ENCODE peak calls at places on chromosomes 2 and 18, in ten cellular contexts. One of them, this sample, is unnamed.
A peak's percentile ranks its signal among the peaks of the same experiment; 100 is the strongest.

GRCh38 chr2:207254526-207255464 is 89.0 kb upstream of the KLF7 start:
- DNase-seq in EH: peak; percentile 87
- DNase-seq in NCI-H1092 treated with DMSO at 0.1 percent for 48 hours: no peak
- DNase-seq in cardiac fibroblast: peak; percentile 73
- DNase-seq in T-helper 2 cell: peak; percentile 67
- DNase-seq in LNCaP clone FGC: no peak
- DNase-seq in GM13977: no peak
- DNase-seq in CD4-positive, alpha-beta T cell: no peak
- DNase-seq in AG08395: no peak
- DNase-seq in left cardiac atrium: no peak
- DNase-seq in this sample: peak; percentile 41

GRCh38 chr18:10085876-10086275 is 172.1 kb downstream of the VAPA start:
- DNase-seq in CD4-positive, alpha-beta T cell: no peak
- DNase-seq in AG08395: no peak
- DNase-seq in cardiac fibroblast: no peak
- DNase-seq in T-helper 2 cell: no peak
- DNase-seq in GM13977: no peak
- DNase-seq in EH: no peak
- DNase-seq in LNCaP clone FGC: no peak
- DNase-seq in NCI-H1092 treated with DMSO at 0.1 percent for 48 hours: no peak
- DNase-seq in left cardiac atrium: no peak
- DNase-seq in this sample: no peak

GRCh38 chr2:218908721-218909619 is 28.3 kb downstream of the WNT10A start:
- DNase-seq in EH: peak; percentile 84
- DNase-seq in GM13977: peak; percentile 89
- DNase-seq in NCI-H1092 treated with DMSO at 0.1 percent for 48 hours: peak; percentile 91
- DNase-seq in T-helper 2 cell: peak; percentile 94
- DNase-seq in left cardiac atrium: peak; percentile 92
- DNase-seq in AG08395: peak; percentile 93
- DNase-seq in LNCaP clone FGC: no peak
- DNase-seq in CD4-positive, alpha-beta T cell: peak; percentile 87
- DNase-seq in cardiac fibroblast: peak; percentile 88
- DNase-seq in this sample: peak; percentile 82

GRCh38 chr2:203341741-203342310 is 13.6 kb downstream of the ABI2 start:
- DNase-seq in LNCaP clone FGC: no peak
- DNase-seq in GM13977: no peak
- DNase-seq in EH: peak; percentile 27
- DNase-seq in CD4-positive, alpha-beta T cell: no peak
- DNase-seq in NCI-H1092 treated with DMSO at 0.1 percent for 48 hours: no peak
- DNase-seq in cardiac fibroblast: peak; percentile 52
- DNase-seq in left cardiac atrium: no peak
- DNase-seq in AG08395: no peak
- DNase-seq in T-helper 2 cell: no peak
- DNase-seq in this sample: peak; percentile 47

GRCh38 chr2:215808194-215808593 is 205.2 kb downstream of the MREG start:
- DNase-seq in T-helper 2 cell: no peak
- DNase-seq in NCI-H1092 treated with DMSO at 0.1 percent for 48 hours: no peak
- DNase-seq in GM13977: no peak
- DNase-seq in cardiac fibroblast: no peak
- DNase-seq in CD4-positive, alpha-beta T cell: no peak
- DNase-seq in LNCaP clone FGC: no peak
- DNase-seq in AG08395: no peak
- DNase-seq in left cardiac atrium: no peak
- DNase-seq in EH: no peak
- DNase-seq in this sample: no peak

GRCh38 chr2:121866789-121867188 is 111.3 kb downstream of the TSN start:
- DNase-seq in NCI-H1092 treated with DMSO at 0.1 percent for 48 hours: no peak
- DNase-seq in left cardiac atrium: no peak
- DNase-seq in CD4-positive, alpha-beta T cell: no peak
- DNase-seq in cardiac fibroblast: peak; percentile 19
- DNase-seq in GM13977: no peak
- DNase-seq in EH: peak; percentile 46
- DNase-seq in AG08395: peak; percentile 63
- DNase-seq in LNCaP clone FGC: no peak
- DNase-seq in T-helper 2 cell: no peak
- DNase-seq in this sample: peak; percentile 1

GRCh38 chr18:24600076-24600654 is 139.7 kb downstream of the HRH4 start:
- DNase-seq in NCI-H1092 treated with DMSO at 0.1 percent for 48 hours: peak; percentile 70
- DNase-seq in AG08395: peak; percentile 67
- DNase-seq in LNCaP clone FGC: peak; percentile 21
- DNase-seq in GM13977: peak; percentile 34
- DNase-seq in cardiac fibroblast: peak; percentile 71
- DNase-seq in left cardiac atrium: no peak
- DNase-seq in T-helper 2 cell: peak; percentile 26
- DNase-seq in CD4-positive, alpha-beta T cell: no peak
- DNase-seq in EH: peak; percentile 60
- DNase-seq in this sample: peak; percentile 82

GRCh38 chr2:204691911-204692510 is 146.7 kb downstream of the PARD3B start:
- DNase-seq in CD4-positive, alpha-beta T cell: no peak
- DNase-seq in NCI-H1092 treated with DMSO at 0.1 percent for 48 hours: peak; percentile 64
- DNase-seq in AG08395: peak; percentile 76
- DNase-seq in T-helper 2 cell: peak; percentile 56
- DNase-seq in GM13977: peak; percentile 7
- DNase-seq in left cardiac atrium: peak; percentile 41
- DNase-seq in LNCaP clone FGC: peak; percentile 67
- DNase-seq in cardiac fibroblast: peak; percentile 97
- DNase-seq in EH: peak; percentile 86
- DNase-seq in this sample: peak; percentile 94

GRCh38 chr2:61448229-61448628 is 22.7 kb downstream of the USP34 start:
- DNase-seq in left cardiac atrium: no peak
- DNase-seq in EH: no peak
- DNase-seq in T-helper 2 cell: no peak
- DNase-seq in cardiac fibroblast: no peak
- DNase-seq in GM13977: no peak
- DNase-seq in AG08395: no peak
- DNase-seq in CD4-positive, alpha-beta T cell: no peak
- DNase-seq in NCI-H1092 treated with DMSO at 0.1 percent for 48 hours: no peak
- DNase-seq in LNCaP clone FGC: no peak
- DNase-seq in this sample: no peak

GRCh38 chr18:35005963-35006577 is 35.1 kb upstream of the MAPRE2 start:
- DNase-seq in NCI-H1092 treated with DMSO at 0.1 percent for 48 hours: peak; percentile 68
- DNase-seq in T-helper 2 cell: peak; percentile 57
- DNase-seq in cardiac fibroblast: peak; percentile 87
- DNase-seq in GM13977: peak; percentile 57
- DNase-seq in AG08395: peak; percentile 77
- DNase-seq in LNCaP clone FGC: no peak
- DNase-seq in CD4-positive, alpha-beta T cell: no peak
- DNase-seq in left cardiac atrium: no peak
- DNase-seq in EH: peak; percentile 73
- DNase-seq in this sample: peak; percentile 89

GRCh38 chr18:3703732-3704176 is 253.8 kb downstream of the TGIF1 start:
- DNase-seq in LNCaP clone FGC: peak; percentile 19
- DNase-seq in CD4-positive, alpha-beta T cell: no peak
- DNase-seq in NCI-H1092 treated with DMSO at 0.1 percent for 48 hours: peak; percentile 44
- DNase-seq in left cardiac atrium: peak; percentile 63
- DNase-seq in GM13977: peak; percentile 26
- DNase-seq in cardiac fibroblast: peak; percentile 79
- DNase-seq in T-helper 2 cell: peak; percentile 14
- DNase-seq in EH: peak; percentile 72
- DNase-seq in AG08395: peak; percentile 73
- DNase-seq in this sample: peak; percentile 67

GRCh38 chr2:79040967-79041582 is 15.6 kb downstream of the REG3G start:
- DNase-seq in cardiac fibroblast: no peak
- DNase-seq in LNCaP clone FGC: peak; percentile 4
- DNase-seq in NCI-H1092 treated with DMSO at 0.1 percent for 48 hours: no peak
- DNase-seq in CD4-positive, alpha-beta T cell: no peak
- DNase-seq in T-helper 2 cell: no peak
- DNase-seq in left cardiac atrium: no peak
- DNase-seq in AG08395: no peak
- DNase-seq in EH: no peak
- DNase-seq in GM13977: no peak
- DNase-seq in this sample: peak; percentile 1

GRCh38 chr18:41131050-41131449 is 824.0 kb upstream of the PIK3C3 start:
- DNase-seq in cardiac fibroblast: no peak
- DNase-seq in AG08395: no peak
- DNase-seq in EH: no peak
- DNase-seq in CD4-positive, alpha-beta T cell: no peak
- DNase-seq in LNCaP clone FGC: no peak
- DNase-seq in NCI-H1092 treated with DMSO at 0.1 percent for 48 hours: no peak
- DNase-seq in GM13977: no peak
- DNase-seq in T-helper 2 cell: no peak
- DNase-seq in left cardiac atrium: no peak
- DNase-seq in this sample: no peak

GRCh38 chr18:8794133-8794986 is 89.0 kb downstream of the MTCL1 start:
- DNase-seq in AG08395: peak; percentile 31
- DNase-seq in cardiac fibroblast: peak; percentile 50
- DNase-seq in T-helper 2 cell: no peak
- DNase-seq in GM13977: no peak
- DNase-seq in LNCaP clone FGC: no peak
- DNase-seq in CD4-positive, alpha-beta T cell: no peak
- DNase-seq in NCI-H1092 treated with DMSO at 0.1 percent for 48 hours: no peak
- DNase-seq in left cardiac atrium: no peak
- DNase-seq in EH: peak; percentile 85
- DNase-seq in this sample: peak; percentile 87

GRCh38 chr2:241019441-241020139 is 21.2 kb downstream of the SNED1 start:
- DNase-seq in EH: no peak
- DNase-seq in T-helper 2 cell: no peak
- DNase-seq in left cardiac atrium: no peak
- DNase-seq in NCI-H1092 treated with DMSO at 0.1 percent for 48 hours: no peak
- DNase-seq in cardiac fibroblast: no peak
- DNase-seq in LNCaP clone FGC: no peak
- DNase-seq in CD4-positive, alpha-beta T cell: no peak
- DNase-seq in AG08395: no peak
- DNase-seq in GM13977: no peak
- DNase-seq in this sample: no peak

GRCh38 chr2:60555066-60555793 is 1.8 kb upstream of the BCL11A start:
- DNase-seq in LNCaP clone FGC: no peak
- DNase-seq in T-helper 2 cell: peak; percentile 69
- DNase-seq in cardiac fibroblast: peak; percentile 58
- DNase-seq in AG08395: peak; percentile 51
- DNase-seq in left cardiac atrium: no peak
- DNase-seq in GM13977: peak; percentile 66
- DNase-seq in CD4-positive, alpha-beta T cell: peak; percentile 39
- DNase-seq in NCI-H1092 treated with DMSO at 0.1 percent for 48 hours: peak; percentile 47
- DNase-seq in EH: peak; percentile 78
- DNase-seq in this sample: peak; percentile 82

GRCh38 chr2:223846524-223846923 is 9.1 kb upstream of the AP1S3 start:
- DNase-seq in GM13977: no peak
- DNase-seq in LNCaP clone FGC: no peak
- DNase-seq in CD4-positive, alpha-beta T cell: no peak
- DNase-seq in cardiac fibroblast: peak; percentile 90
- DNase-seq in NCI-H1092 treated with DMSO at 0.1 percent for 48 hours: no peak
- DNase-seq in left cardiac atrium: no peak
- DNase-seq in AG08395: peak; percentile 84
- DNase-seq in EH: peak; percentile 94
- DNase-seq in T-helper 2 cell: no peak
- DNase-seq in this sample: peak; percentile 78

GRCh38 chr18:51157215-51157614 is 40.3 kb downstream of the MEX3C start:
- DNase-seq in LNCaP clone FGC: no peak
- DNase-seq in NCI-H1092 treated with DMSO at 0.1 percent for 48 hours: no peak
- DNase-seq in EH: no peak
- DNase-seq in CD4-positive, alpha-beta T cell: no peak
- DNase-seq in T-helper 2 cell: no peak
- DNase-seq in GM13977: no peak
- DNase-seq in left cardiac atrium: no peak
- DNase-seq in cardiac fibroblast: no peak
- DNase-seq in AG08395: no peak
- DNase-seq in this sample: no peak

GRCh38 chr2:229081411-229081810 is 189.7 kb downstream of the PID1 start:
- DNase-seq in AG08395: no peak
- DNase-seq in NCI-H1092 treated with DMSO at 0.1 percent for 48 hours: no peak
- DNase-seq in CD4-positive, alpha-beta T cell: no peak
- DNase-seq in left cardiac atrium: no peak
- DNase-seq in cardiac fibroblast: peak; percentile 22
- DNase-seq in GM13977: no peak
- DNase-seq in EH: peak; percentile 15
- DNase-seq in LNCaP clone FGC: no peak
- DNase-seq in T-helper 2 cell: no peak
- DNase-seq in this sample: peak; percentile 70

GRCh38 chr2:168814939-168815907 is 12.8 kb downstream of the NOSTRIN start:
- DNase-seq in cardiac fibroblast: no peak
- DNase-seq in EH: no peak
- DNase-seq in GM13977: no peak
- DNase-seq in CD4-positive, alpha-beta T cell: no peak
- DNase-seq in AG08395: no peak
- DNase-seq in LNCaP clone FGC: no peak
- DNase-seq in left cardiac atrium: no peak
- DNase-seq in NCI-H1092 treated with DMSO at 0.1 percent for 48 hours: no peak
- DNase-seq in T-helper 2 cell: no peak
- DNase-seq in this sample: peak; percentile 42

GRCh38 chr2:44929680-44930273 is 11.7 kb upstream of the SIX3 start:
- DNase-seq in T-helper 2 cell: no peak
- DNase-seq in NCI-H1092 treated with DMSO at 0.1 percent for 48 hours: no peak
- DNase-seq in AG08395: no peak
- DNase-seq in GM13977: peak; percentile 27
- DNase-seq in CD4-positive, alpha-beta T cell: no peak
- DNase-seq in EH: no peak
- DNase-seq in cardiac fibroblast: no peak
- DNase-seq in left cardiac atrium: no peak
- DNase-seq in LNCaP clone FGC: no peak
- DNase-seq in this sample: no peak

GRCh38 chr2:226687641-226688253 is 111.9 kb downstream of the IRS1 start:
- DNase-seq in EH: peak; percentile 48
- DNase-seq in left cardiac atrium: no peak
- DNase-seq in T-helper 2 cell: no peak
- DNase-seq in LNCaP clone FGC: no peak
- DNase-seq in CD4-positive, alpha-beta T cell: no peak
- DNase-seq in GM13977: no peak
- DNase-seq in AG08395: no peak
- DNase-seq in cardiac fibroblast: peak; percentile 43
- DNase-seq in NCI-H1092 treated with DMSO at 0.1 percent for 48 hours: no peak
- DNase-seq in this sample: no peak

GRCh38 chr2:173151671-173152398 is 76.2 kb downstream of the MAP3K20 start:
- DNase-seq in T-helper 2 cell: peak; percentile 75
- DNase-seq in LNCaP clone FGC: no peak
- DNase-seq in AG08395: no peak
- DNase-seq in CD4-positive, alpha-beta T cell: no peak
- DNase-seq in GM13977: peak; percentile 21
- DNase-seq in NCI-H1092 treated with DMSO at 0.1 percent for 48 hours: no peak
- DNase-seq in EH: peak; percentile 78
- DNase-seq in left cardiac atrium: no peak
- DNase-seq in cardiac fibroblast: peak; percentile 89
- DNase-seq in this sample: peak; percentile 69

GRCh38 chr18:76721207-76721996 is 101.0 kb upstream of the ZNF236 start:
- DNase-seq in left cardiac atrium: no peak
- DNase-seq in GM13977: no peak
- DNase-seq in CD4-positive, alpha-beta T cell: peak; percentile 60
- DNase-seq in T-helper 2 cell: peak; percentile 92
- DNase-seq in AG08395: no peak
- DNase-seq in LNCaP clone FGC: no peak
- DNase-seq in NCI-H1092 treated with DMSO at 0.1 percent for 48 hours: no peak
- DNase-seq in cardiac fibroblast: no peak
- DNase-seq in EH: no peak
- DNase-seq in this sample: no peak

GRCh38 chr2:177474904-177475474 is 82.4 kb downstream of the AGPS start:
- DNase-seq in AG08395: no peak
- DNase-seq in CD4-positive, alpha-beta T cell: no peak
- DNase-seq in left cardiac atrium: no peak
- DNase-seq in LNCaP clone FGC: peak; percentile 8
- DNase-seq in T-helper 2 cell: no peak
- DNase-seq in cardiac fibroblast: peak; percentile 55
- DNase-seq in GM13977: no peak
- DNase-seq in EH: peak; percentile 66
- DNase-seq in NCI-H1092 treated with DMSO at 0.1 percent for 48 hours: no peak
- DNase-seq in this sample: peak; percentile 10

GRCh38 chr18:61256291-61256690 is 76.9 kb upstream of the CDH20 start:
- DNase-seq in left cardiac atrium: no peak
- DNase-seq in NCI-H1092 treated with DMSO at 0.1 percent for 48 hours: no peak
- DNase-seq in CD4-positive, alpha-beta T cell: no peak
- DNase-seq in T-helper 2 cell: no peak
- DNase-seq in cardiac fibroblast: no peak
- DNase-seq in GM13977: no peak
- DNase-seq in AG08395: no peak
- DNase-seq in LNCaP clone FGC: no peak
- DNase-seq in EH: no peak
- DNase-seq in this sample: no peak

GRCh38 chr2:24970483-24971299 is 1.1 kb downstream of the DNAJC27 start:
- DNase-seq in T-helper 2 cell: peak; percentile 14
- DNase-seq in AG08395: peak; percentile 30
- DNase-seq in CD4-positive, alpha-beta T cell: no peak
- DNase-seq in NCI-H1092 treated with DMSO at 0.1 percent for 48 hours: no peak
- DNase-seq in cardiac fibroblast: peak; percentile 53
- DNase-seq in LNCaP clone FGC: no peak
- DNase-seq in EH: peak; percentile 63
- DNase-seq in left cardiac atrium: no peak
- DNase-seq in GM13977: no peak
- DNase-seq in this sample: peak; percentile 66

GRCh38 chr2:126936219-126936618 is 37.5 kb downstream of the TEX51 start:
- DNase-seq in LNCaP clone FGC: no peak
- DNase-seq in GM13977: no peak
- DNase-seq in CD4-positive, alpha-beta T cell: no peak
- DNase-seq in EH: no peak
- DNase-seq in left cardiac atrium: no peak
- DNase-seq in AG08395: no peak
- DNase-seq in T-helper 2 cell: no peak
- DNase-seq in NCI-H1092 treated with DMSO at 0.1 percent for 48 hours: no peak
- DNase-seq in cardiac fibroblast: no peak
- DNase-seq in this sample: no peak